ENCODE peak calls at places on chromosomes 5 and 9, in nine cellular contexts. I is sigmoid colon, L is stomach, Y is heart left ventricle, F is Peyer's patch, P is uterus, V is right lobe of liver, J is lower leg skin, Z is HCT116. B is an unnamed sample.

GRCh38 chr9:106619211-106619610 is 243.8 kb upstream of the ZNF462 start:
- DNase-seq in I (no peak), Y (no peak), V (no peak), Z (no peak), F (no peak), P (no peak), L (no peak), J (no peak), B (no peak)

GRCh38 chr5:127040779-127041520 is 10.6 kb upstream of the MARCHF3 start:
- DNase-seq in J (no peak), V (no peak), F (no peak), Y (no peak), I (no peak), Z (no peak), P (peak; percentile 40), L (peak; percentile 28), B (peak; percentile 26)

GRCh38 chr5:132747693-132748440 is 641 bp downstream of the CCNI2 start:
- DNase-seq in I (no peak), Y (no peak), J (no peak), Z (no peak), V (no peak), L (peak; percentile 46), F (peak; percentile 48), P (no peak), B (peak; percentile 50)

GRCh38 chr5:6774673-6775327 is 61.6 kb downstream of the TENT4A start:
- DNase-seq in L (no peak), F (no peak), I (peak; percentile 38), J (no peak), Y (no peak), V (no peak), P (no peak), Z (no peak), B (no peak)

GRCh38 chr5:95712347-95712958 is 18.7 kb upstream of the RHOBTB3 start:
- DNase-seq in P (no peak), L (no peak), V (no peak), Z (peak; percentile 97), Y (no peak), I (no peak), F (no peak), J (no peak), B (peak; percentile 95)

GRCh38 chr5:109740329-109740728 is 50.6 kb downstream of the MAN2A1 start:
- DNase-seq in F (no peak), L (peak; percentile 47), I (no peak), P (no peak), Y (no peak), V (no peak), Z (no peak), J (no peak), B (no peak)

GRCh38 chr5:146894763-146895521 is 16.4 kb upstream of the PPP2R2B start:
- DNase-seq in Z (no peak), Y (no peak), L (no peak), P (no peak), V (no peak), I (no peak), F (no peak), J (no peak), B (no peak)

GRCh38 chr5:142145106-142145900 is 36.7 kb downstream of the NDFIP1 start:
- DNase-seq in Y (peak; percentile 70), J (peak; percentile 62), F (peak; percentile 51), Z (peak; percentile 45), V (peak; percentile 57), P (peak; percentile 56), I (peak; percentile 69), L (peak; percentile 66), B (peak; percentile 75)

GRCh38 chr9:112820886-112821285 is 69.8 kb downstream of the SLC46A2 start:
- DNase-seq in Z (no peak), Y (no peak), P (no peak), V (no peak), J (no peak), I (no peak), L (no peak), F (no peak), B (no peak)

GRCh38 chr5:116300016-116300601 is 215.3 kb downstream of the COMMD10 start:
- DNase-seq in J (no peak), Y (no peak), V (no peak), P (no peak), F (no peak), Z (no peak), L (no peak), I (no peak), B (no peak)

GRCh38 chr5:169610606-169611005 is 26.5 kb upstream of the DOCK2 start:
- DNase-seq in I (no peak), J (no peak), F (no peak), V (no peak), Z (no peak), Y (no peak), L (no peak), P (no peak), B (no peak)

GRCh38 chr9:33202552-33203300 is 35.6 kb upstream of the B4GALT1 start:
- DNase-seq in J (no peak), F (peak; percentile 83), P (peak; percentile 39), Z (no peak), I (peak; percentile 81), V (no peak), Y (peak; percentile 74), L (peak; percentile 42), B (no peak)

GRCh38 chr5:33641722-33642505 is 201.1 kb downstream of the TARS1 start:
- DNase-seq in V (no peak), F (no peak), I (no peak), P (no peak), L (no peak), Y (no peak), J (no peak), Z (no peak), B (no peak)

GRCh38 chr5:90356612-90357011 is 52.9 kb downstream of the CETN3 start:
- DNase-seq in I (no peak), L (no peak), Z (no peak), F (no peak), Y (no peak), J (no peak), V (no peak), P (no peak), B (no peak)

GRCh38 chr5:111968459-111968858 is 211.5 kb upstream of the NREP start:
- DNase-seq in I (no peak), Y (no peak), J (peak; percentile 31), F (no peak), Z (no peak), V (no peak), P (no peak), L (no peak), B (no peak)

GRCh38 chr5:180807654-180808414 is 5.2 kb upstream of the MGAT1 start:
- DNase-seq in Z (no peak), V (no peak), P (no peak), Y (no peak), J (no peak), L (no peak), I (no peak), F (no peak), B (no peak)

GRCh38 chr5:115457985-115458384 is 86.6 kb downstream of the FEM1C start:
- DNase-seq in Z (no peak), L (peak; percentile 49), P (no peak), F (no peak), I (no peak), V (no peak), J (no peak), Y (peak; percentile 30), B (no peak)

GRCh38 chr5:1502046-1502736 is 21.6 kb downstream of the LPCAT1 start:
- DNase-seq in I (no peak), Z (no peak), V (no peak), F (peak; percentile 61), P (no peak), J (peak; percentile 40), Y (no peak), L (peak; percentile 33), B (peak; percentile 20)

GRCh38 chr5:180172447-180173197 is 36.4 kb downstream of the RASGEF1C start:
- DNase-seq in Z (no peak), F (no peak), I (peak; percentile 72), J (no peak), V (no peak), L (no peak), P (no peak), Y (no peak), B (no peak)

GRCh38 chr9:98807070-98807810 is at the start of gene GALNT12:
- DNase-seq in Z (no peak), F (peak; percentile 49), Y (no peak), P (no peak), L (peak; percentile 47), I (peak; percentile 71), V (no peak), J (no peak), B (no peak)
- TF ChIP-seq POLR2A in Z (peak; percentile 38), F (peak; percentile 53), Y (no peak), P (no peak), L (no peak), I (no peak), V (no peak), J (no peak), B (no peak)

GRCh38 chr5:72440207-72440638 is 67.0 kb downstream of the ZNF366 start:
- DNase-seq in L (no peak), Y (no peak), F (no peak), V (no peak), I (no peak), J (no peak), P (no peak), Z (no peak), B (no peak)
- TF ChIP-seq POLR2A in L (no peak), Y (no peak), F (no peak), V (no peak), I (no peak), J (no peak), P (no peak), Z (no peak), B (no peak)

GRCh38 chr5:176545388-176545736 is 3.8 kb upstream of the CDHR2 start:
- DNase-seq in Z (no peak), J (no peak), P (no peak), L (no peak), F (no peak), I (no peak), Y (no peak), V (no peak), B (no peak)

GRCh38 chr5:176542596-176543427 is 5.6 kb upstream of the RNF44 start:
- DNase-seq in F (no peak), V (no peak), Z (no peak), P (no peak), Y (no peak), L (no peak), J (no peak), I (no peak), B (peak; percentile 69)

GRCh38 chr5:176542135-176542595 is 5.0 kb upstream of the RNF44 start:
- DNase-seq in Y (no peak), F (peak; percentile 83), L (peak; percentile 49), P (no peak), I (no peak), Z (no peak), V (no peak), J (no peak), B (peak; percentile 61)

GRCh38 chr5:176541338-176542134 is 4.3 kb upstream of the RNF44 start:
- DNase-seq in P (peak; percentile 46), J (peak; percentile 71), Y (peak; percentile 65), V (no peak), L (peak; percentile 75), F (peak; percentile 92), I (no peak), Z (no peak), B (peak; percentile 32)

GRCh38 chr5:176543428-176544182 is 5.5 kb upstream of the CDHR2 start:
- DNase-seq in J (peak; percentile 68), I (peak; percentile 84), Y (peak; percentile 78), F (peak; percentile 75), Z (no peak), P (peak; percentile 52), V (peak; percentile 81), L (peak; percentile 82), B (peak; percentile 89)
- TF ChIP-seq POLR2A in J (no peak), I (peak; percentile 84), Y (peak; percentile 66), F (peak; percentile 97), Z (peak; percentile 66), P (no peak), V (peak; percentile 48), L (no peak), B (peak; percentile 61)

GRCh38 chr5:10601246-10602030 is 37.6 kb downstream of the ANKRD33B start:
- DNase-seq in Z (peak; percentile 16), F (peak; percentile 45), J (peak; percentile 90), I (peak; percentile 92), Y (peak; percentile 89), V (peak; percentile 91), L (peak; percentile 58), P (peak; percentile 89), B (peak; percentile 77)
- TF ChIP-seq POLR2A in Z (no peak), F (no peak), J (no peak), I (no peak), Y (no peak), V (no peak), L (no peak), P (no peak), B (no peak)